ENCODE peak calls at places on chromosome 9, in ten cellular contexts. One of them, this sample, is unnamed.

GRCh38 chr9:115972362-115972761 is 181.2 kb upstream of the PAPPA start:
- DNase-seq in left ventricle myocardium inferior: no peak
- DNase-seq in GM23338: no peak
- DNase-seq in RWPE2: no peak
- DNase-seq in right cardiac atrium: no peak
- DNase-seq in H7: no peak
- DNase-seq in neural progenitor cell: no peak
- DNase-seq in aorta: no peak
- DNase-seq in tibial nerve: no peak
- DNase-seq in BJ: no peak
- DNase-seq in this sample: no peak

GRCh38 chr9:105447386-105447813 is 434 bp upstream of the FSD1L start:
- DNase-seq in left ventricle myocardium inferior: no peak
- DNase-seq in GM23338: no peak
- DNase-seq in RWPE2: no peak
- DNase-seq in right cardiac atrium: no peak
- DNase-seq in H7: no peak
- DNase-seq in neural progenitor cell: no peak
- DNase-seq in aorta: no peak
- DNase-seq in tibial nerve: no peak
- DNase-seq in BJ: no peak
- DNase-seq in this sample: no peak

GRCh38 chr9:21836437-21837161 is 34.2 kb downstream of the MTAP start:
- DNase-seq in left ventricle myocardium inferior: no peak
- DNase-seq in GM23338: no peak
- DNase-seq in RWPE2: no peak
- DNase-seq in right cardiac atrium: no peak
- DNase-seq in H7: no peak
- DNase-seq in neural progenitor cell: no peak
- DNase-seq in aorta: no peak
- DNase-seq in tibial nerve: no peak
- DNase-seq in BJ: peak; percentile 98
- DNase-seq in this sample: no peak

GRCh38 chr9:107397076-107398049 is 92.2 kb downstream of the KLF4 start:
- DNase-seq in left ventricle myocardium inferior: no peak
- DNase-seq in GM23338: no peak
- DNase-seq in RWPE2: no peak
- DNase-seq in right cardiac atrium: no peak
- DNase-seq in H7: no peak
- DNase-seq in neural progenitor cell: no peak
- DNase-seq in aorta: no peak
- DNase-seq in tibial nerve: no peak
- DNase-seq in BJ: no peak
- DNase-seq in this sample: peak; percentile 55

GRCh38 chr9:20884985-20885593 is 146.4 kb downstream of the HACD4 start:
- DNase-seq in left ventricle myocardium inferior: peak; percentile 21
- DNase-seq in GM23338: peak; percentile 81
- DNase-seq in RWPE2: no peak
- DNase-seq in right cardiac atrium: peak; percentile 76
- DNase-seq in H7: no peak
- DNase-seq in neural progenitor cell: peak; percentile 59
- DNase-seq in aorta: peak; percentile 82
- DNase-seq in tibial nerve: peak; percentile 26
- DNase-seq in BJ: no peak
- DNase-seq in this sample: peak; percentile 49

GRCh38 chr9:73230257-73230656 is 78.6 kb downstream of the ANXA1 start:
- DNase-seq in left ventricle myocardium inferior: no peak
- DNase-seq in GM23338: no peak
- DNase-seq in RWPE2: no peak
- DNase-seq in right cardiac atrium: no peak
- DNase-seq in H7: no peak
- DNase-seq in neural progenitor cell: no peak
- DNase-seq in aorta: no peak
- DNase-seq in tibial nerve: no peak
- DNase-seq in BJ: no peak
- DNase-seq in this sample: no peak

GRCh38 chr9:69324549-69325401 is at the start of gene ENTREP1:
- DNase-seq in left ventricle myocardium inferior: peak; percentile 77
- DNase-seq in GM23338: peak; percentile 85
- DNase-seq in RWPE2: no peak
- DNase-seq in right cardiac atrium: peak; percentile 87
- DNase-seq in H7: peak; percentile 84
- DNase-seq in neural progenitor cell: peak; percentile 70
- DNase-seq in aorta: peak; percentile 89
- DNase-seq in tibial nerve: no peak
- DNase-seq in BJ: no peak
- DNase-seq in this sample: peak; percentile 55

GRCh38 chr9:114448706-114449105 is 56.6 kb downstream of the WHRN start:
- DNase-seq in left ventricle myocardium inferior: no peak
- DNase-seq in GM23338: no peak
- DNase-seq in RWPE2: no peak
- DNase-seq in right cardiac atrium: no peak
- DNase-seq in H7: no peak
- DNase-seq in neural progenitor cell: no peak
- DNase-seq in aorta: no peak
- DNase-seq in tibial nerve: no peak
- DNase-seq in BJ: no peak
- DNase-seq in this sample: no peak

GRCh38 chr9:77511525-77511924 is 136.6 kb downstream of the GNA14 start:
- DNase-seq in left ventricle myocardium inferior: no peak
- DNase-seq in GM23338: no peak
- DNase-seq in RWPE2: no peak
- DNase-seq in right cardiac atrium: no peak
- DNase-seq in H7: no peak
- DNase-seq in neural progenitor cell: no peak
- DNase-seq in aorta: no peak
- DNase-seq in tibial nerve: no peak
- DNase-seq in BJ: no peak
- DNase-seq in this sample: no peak

GRCh38 chr9:101437806-101438232 is 2.2 kb upstream of the ALDOB start:
- DNase-seq in left ventricle myocardium inferior: peak; percentile 66
- DNase-seq in GM23338: no peak
- DNase-seq in RWPE2: no peak
- DNase-seq in right cardiac atrium: peak; percentile 71
- DNase-seq in H7: no peak
- DNase-seq in neural progenitor cell: no peak
- DNase-seq in aorta: no peak
- DNase-seq in tibial nerve: no peak
- DNase-seq in BJ: no peak
- DNase-seq in this sample: peak; percentile 90

GRCh38 chr9:70043689-70044449 is at the start of gene MAMDC2:
- DNase-seq in left ventricle myocardium inferior: peak; percentile 76
- DNase-seq in GM23338: peak; percentile 73
- DNase-seq in RWPE2: no peak
- DNase-seq in right cardiac atrium: peak; percentile 89
- DNase-seq in H7: peak; percentile 82
- DNase-seq in neural progenitor cell: peak; percentile 78
- DNase-seq in aorta: peak; percentile 81
- DNase-seq in tibial nerve: peak; percentile 51
- DNase-seq in BJ: no peak
- DNase-seq in this sample: peak; percentile 43

GRCh38 chr9:117779760-117780159 is 75.6 kb downstream of the TLR4 start:
- DNase-seq in left ventricle myocardium inferior: no peak
- DNase-seq in GM23338: peak; percentile 8
- DNase-seq in RWPE2: no peak
- DNase-seq in right cardiac atrium: no peak
- DNase-seq in H7: no peak
- DNase-seq in neural progenitor cell: peak; percentile 12
- DNase-seq in aorta: no peak
- DNase-seq in tibial nerve: no peak
- DNase-seq in BJ: no peak
- DNase-seq in this sample: no peak

GRCh38 chr9:109640232-109641078 is 139.5 kb upstream of the PALM2AKAP2 start:
- DNase-seq in left ventricle myocardium inferior: peak; percentile 59
- DNase-seq in GM23338: peak; percentile 78
- DNase-seq in RWPE2: peak; percentile 66
- DNase-seq in right cardiac atrium: peak; percentile 87
- DNase-seq in H7: peak; percentile 81
- DNase-seq in neural progenitor cell: peak; percentile 90
- DNase-seq in aorta: peak; percentile 89
- DNase-seq in tibial nerve: no peak
- DNase-seq in BJ: no peak
- DNase-seq in this sample: peak; percentile 55
- H3K27me3 ChIP-seq in left ventricle myocardium inferior: peaks cover 34% of the 10 kb centered on the region
- H3K27me3 ChIP-seq in GM23338: peaks cover 55% of the 10 kb centered on the region
- H3K27me3 ChIP-seq in RWPE2: peaks cover 48% of the 10 kb centered on the region
- H3K27me3 ChIP-seq in right cardiac atrium: no peaks in the 10 kb centered on the region
- H3K27me3 ChIP-seq in H7: peaks cover 40% of the 10 kb centered on the region
- H3K27me3 ChIP-seq in neural progenitor cell: peaks cover 71% of the 10 kb centered on the region
- H3K27me3 ChIP-seq in aorta: no peaks in the 10 kb centered on the region
- H3K27me3 ChIP-seq in tibial nerve: no peaks in the 10 kb centered on the region
- H3K27me3 ChIP-seq in BJ: peaks cover 40% of the 10 kb centered on the region
- H3K27me3 ChIP-seq in this sample: peaks cover 13% of the 10 kb centered on the region

DNA sequence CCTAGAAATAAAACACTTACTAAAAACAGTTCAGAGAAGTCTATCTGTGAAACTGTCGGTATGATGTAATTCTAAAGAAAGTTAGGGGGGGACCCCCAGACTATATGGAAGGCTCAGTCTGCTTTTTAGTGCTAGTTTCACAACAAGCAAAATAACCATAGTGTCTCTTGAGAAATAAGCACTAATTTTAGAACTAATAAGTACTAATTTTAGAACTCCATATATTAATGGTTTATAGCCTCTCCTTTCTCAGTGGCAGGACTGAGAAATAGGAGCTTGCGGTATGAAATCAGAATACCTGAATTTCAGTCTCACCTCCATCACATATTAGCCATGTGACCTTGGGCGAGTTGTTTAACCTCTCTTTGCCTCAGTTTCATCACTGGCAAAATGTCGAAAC is 1.4 kb upstream of the PHF24 start:
- DNase-seq in left ventricle myocardium inferior: no peak
- DNase-seq in GM23338: no peak
- DNase-seq in RWPE2: no peak
- DNase-seq in right cardiac atrium: no peak
- DNase-seq in H7: no peak
- DNase-seq in neural progenitor cell: no peak
- DNase-seq in aorta: no peak
- DNase-seq in tibial nerve: no peak
- DNase-seq in BJ: no peak
- DNase-seq in this sample: no peak
- H3K27me3 ChIP-seq in left ventricle myocardium inferior: peaks cover 55% of the 10 kb centered on the region
- H3K27me3 ChIP-seq in GM23338: peaks cover 63% of the 10 kb centered on the region
- H3K27me3 ChIP-seq in RWPE2: peaks cover 51% of the 10 kb centered on the region
- H3K27me3 ChIP-seq in right cardiac atrium: no peaks in the 10 kb centered on the region
- H3K27me3 ChIP-seq in H7: peaks cover 35% of the 10 kb centered on the region
- H3K27me3 ChIP-seq in neural progenitor cell: peaks cover 60% of the 10 kb centered on the region
- H3K27me3 ChIP-seq in aorta: no peaks in the 10 kb centered on the region
- H3K27me3 ChIP-seq in tibial nerve: no peaks in the 10 kb centered on the region
- H3K27me3 ChIP-seq in BJ: peaks cover 28% of the 10 kb centered on the region
- H3K27me3 ChIP-seq in this sample: no peaks in the 10 kb centered on the region

GRCh38 chr9:132197315-132197714 is 35.5 kb downstream of the NTNG2 start:
- DNase-seq in left ventricle myocardium inferior: no peak
- DNase-seq in GM23338: no peak
- DNase-seq in RWPE2: no peak
- DNase-seq in right cardiac atrium: no peak
- DNase-seq in H7: no peak
- DNase-seq in neural progenitor cell: no peak
- DNase-seq in aorta: no peak
- DNase-seq in tibial nerve: no peak
- DNase-seq in BJ: no peak
- DNase-seq in this sample: no peak

GRCh38 chr9:132201139-132201538 is 39.3 kb downstream of the NTNG2 start:
- DNase-seq in left ventricle myocardium inferior: no peak
- DNase-seq in GM23338: no peak
- DNase-seq in RWPE2: no peak
- DNase-seq in right cardiac atrium: no peak
- DNase-seq in H7: no peak
- DNase-seq in neural progenitor cell: no peak
- DNase-seq in aorta: no peak
- DNase-seq in tibial nerve: no peak
- DNase-seq in BJ: no peak
- DNase-seq in this sample: no peak

GRCh38 chr9:132200706-132201105 is 38.8 kb downstream of the NTNG2 start:
- DNase-seq in left ventricle myocardium inferior: no peak
- DNase-seq in GM23338: no peak
- DNase-seq in RWPE2: no peak
- DNase-seq in right cardiac atrium: no peak
- DNase-seq in H7: no peak
- DNase-seq in neural progenitor cell: no peak
- DNase-seq in aorta: no peak
- DNase-seq in tibial nerve: no peak
- DNase-seq in BJ: no peak
- DNase-seq in this sample: no peak

GRCh38 chr9:132199056-132199455 is 37.2 kb downstream of the NTNG2 start:
- DNase-seq in left ventricle myocardium inferior: no peak
- DNase-seq in GM23338: no peak
- DNase-seq in RWPE2: no peak
- DNase-seq in right cardiac atrium: no peak
- DNase-seq in H7: no peak
- DNase-seq in neural progenitor cell: no peak
- DNase-seq in aorta: no peak
- DNase-seq in tibial nerve: no peak
- DNase-seq in BJ: no peak
- DNase-seq in this sample: no peak

DNA sequence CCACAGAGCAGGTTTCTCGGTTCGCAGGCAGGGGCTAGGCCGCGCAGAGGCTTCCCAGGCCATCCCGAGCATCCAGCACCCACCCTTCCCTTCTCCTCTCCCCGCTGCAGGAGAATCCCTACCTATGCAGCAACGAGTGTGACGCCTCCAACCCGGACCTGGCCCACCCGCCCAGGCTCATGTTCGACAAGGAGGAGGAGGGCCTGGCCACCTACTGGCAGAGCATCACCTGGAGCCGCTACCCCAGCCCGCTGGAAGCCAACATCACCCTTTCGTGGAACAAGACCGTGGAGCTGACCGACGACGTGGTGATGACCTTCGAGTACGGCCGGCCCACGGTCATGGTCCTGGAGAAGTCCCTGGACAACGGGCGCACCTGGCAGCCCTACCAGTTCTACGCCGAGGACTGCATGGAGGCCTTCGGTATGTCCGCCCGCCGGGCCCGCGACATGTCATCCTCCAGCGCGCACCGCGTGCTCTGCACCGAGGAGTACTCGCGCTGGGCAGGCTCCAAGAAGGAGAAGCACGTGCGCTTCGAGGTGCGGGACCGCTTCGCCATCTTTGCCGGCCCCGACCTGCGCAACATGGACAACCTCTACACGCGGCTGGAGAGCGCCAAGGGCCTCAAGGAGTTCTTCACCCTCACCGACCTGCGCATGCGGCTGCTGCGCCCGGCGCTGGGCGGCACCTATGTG is 36.1 kb downstream of the NTNG2 start:
- DNase-seq in left ventricle myocardium inferior: no peak
- DNase-seq in GM23338: no peak
- DNase-seq in RWPE2: no peak
- DNase-seq in right cardiac atrium: peak; percentile 23
- DNase-seq in H7: no peak
- DNase-seq in neural progenitor cell: no peak
- DNase-seq in aorta: no peak
- DNase-seq in tibial nerve: no peak
- DNase-seq in BJ: no peak
- DNase-seq in this sample: no peak
- H3K27me3 ChIP-seq in left ventricle myocardium inferior: peaks cover 36% of the 10 kb centered on the region
- H3K27me3 ChIP-seq in GM23338: no peaks in the 10 kb centered on the region
- H3K27me3 ChIP-seq in RWPE2: peaks cover 7% of the 10 kb centered on the region
- H3K27me3 ChIP-seq in right cardiac atrium: no peaks in the 10 kb centered on the region
- H3K27me3 ChIP-seq in H7: no peaks in the 10 kb centered on the region
- H3K27me3 ChIP-seq in neural progenitor cell: no peaks in the 10 kb centered on the region
- H3K27me3 ChIP-seq in aorta: no peaks in the 10 kb centered on the region
- H3K27me3 ChIP-seq in tibial nerve: no peaks in the 10 kb centered on the region
- H3K27me3 ChIP-seq in BJ: peaks cover 10% of the 10 kb centered on the region
- H3K27me3 ChIP-seq in this sample: no peaks in the 10 kb centered on the region

GRCh38 chr9:131013771-131014676 is 5.0 kb downstream of the LAMC3 start:
- DNase-seq in left ventricle myocardium inferior: no peak
- DNase-seq in GM23338: no peak
- DNase-seq in RWPE2: no peak
- DNase-seq in right cardiac atrium: peak; percentile 53
- DNase-seq in H7: no peak
- DNase-seq in neural progenitor cell: no peak
- DNase-seq in aorta: no peak
- DNase-seq in tibial nerve: no peak
- DNase-seq in BJ: no peak
- DNase-seq in this sample: peak; percentile 15
- H3K27me3 ChIP-seq in left ventricle myocardium inferior: peaks cover 88% of the 10 kb centered on the region
- H3K27me3 ChIP-seq in GM23338: peaks cover 5% of the 10 kb centered on the region
- H3K27me3 ChIP-seq in RWPE2: peaks cover 5% of the 10 kb centered on the region
- H3K27me3 ChIP-seq in right cardiac atrium: no peaks in the 10 kb centered on the region
- H3K27me3 ChIP-seq in H7: no peaks in the 10 kb centered on the region
- H3K27me3 ChIP-seq in neural progenitor cell: peaks cover 22% of the 10 kb centered on the region
- H3K27me3 ChIP-seq in aorta: no peaks in the 10 kb centered on the region
- H3K27me3 ChIP-seq in tibial nerve: no peaks in the 10 kb centered on the region
- H3K27me3 ChIP-seq in BJ: peaks cover 41% of the 10 kb centered on the region
- H3K27me3 ChIP-seq in this sample: no peaks in the 10 kb centered on the region